ENCODE peak calls at places on chromosomes 12 and 14, in four cellular contexts. One of them, this sample, is unnamed. For H3K9me3, the result is how much of the 10 kb centered on the place peaks cover.

GRCh38 chr14:93970589-93970966 is 5.8 kb downstream of the ASB2 start:
- DNase-seq in cardiac muscle cell: no peak
- DNase-seq in lung: no peak
- DNase-seq in fibroblast of lung: no peak
- DNase-seq in this sample: no peak

GRCh38 chr14:22412936-22413411 is 176.1 kb downstream of the DAD1 start:
- DNase-seq in cardiac muscle cell: no peak
- DNase-seq in lung: no peak
- DNase-seq in fibroblast of lung: no peak
- DNase-seq in this sample: no peak

GRCh38 chr14:81509838-81510452 is 23.7 kb downstream of the SEL1L start:
- DNase-seq in cardiac muscle cell: no peak
- DNase-seq in lung: no peak
- DNase-seq in fibroblast of lung: no peak
- DNase-seq in this sample: no peak

GRCh38 chr12:19191089-19191488 is 61.6 kb downstream of the PLEKHA5 start:
- DNase-seq in cardiac muscle cell: no peak
- DNase-seq in lung: no peak
- DNase-seq in fibroblast of lung: no peak
- DNase-seq in this sample: no peak

GRCh38 chr12:110583137-110584059 is at the start of gene PPTC7:
- DNase-seq in fibroblast of lung: peak
- DNase-seq in cardiac muscle cell: peak
- DNase-seq in lung: peak
- DNase-seq in this sample: peak

GRCh38 chr12:122862872-122863701 is 27.8 kb downstream of the HIP1R start:
- DNase-seq in cardiac muscle cell: no peak
- DNase-seq in fibroblast of lung: no peak
- DNase-seq in lung: peak
- DNase-seq in this sample: peak

GRCh38 chr12:50914872-50915484 is 37.4 kb upstream of the HIGD1C start:
- DNase-seq in lung: no peak
- DNase-seq in fibroblast of lung: no peak
- DNase-seq in cardiac muscle cell: no peak
- DNase-seq in this sample: no peak

GRCh38 chr14:75279153-75279738 is 618 bp downstream of the FOS start:
- DNase-seq in fibroblast of lung: peak
- DNase-seq in lung: no peak
- DNase-seq in cardiac muscle cell: peak
- DNase-seq in this sample: no peak

GRCh38 chr14:23551266-23552028 is at the start of gene ZFHX2:
- DNase-seq in lung: peak
- DNase-seq in cardiac muscle cell: peak
- DNase-seq in fibroblast of lung: peak
- DNase-seq in this sample: peak

GRCh38 chr14:103746706-103747105 is 31.1 kb downstream of the ZFYVE21 start:
- DNase-seq in cardiac muscle cell: no peak
- DNase-seq in fibroblast of lung: no peak
- DNase-seq in lung: no peak
- DNase-seq in this sample: no peak

GRCh38 chr12:636632-637031 is 26.6 kb downstream of the NINJ2 start:
- DNase-seq in fibroblast of lung: no peak
- DNase-seq in lung: no peak
- DNase-seq in cardiac muscle cell: no peak
- DNase-seq in this sample: no peak

GRCh38 chr14:83463500-83464098 is 1929.9 kb upstream of the SEL1L start:
- DNase-seq in fibroblast of lung: peak
- DNase-seq in lung: peak
- DNase-seq in cardiac muscle cell: peak
- DNase-seq in this sample: no peak

GRCh38 chr12:115984607-115985006 is 292.9 kb downstream of the MED13L start:
- DNase-seq in lung: no peak
- DNase-seq in fibroblast of lung: no peak
- DNase-seq in cardiac muscle cell: no peak
- DNase-seq in this sample: no peak

GRCh38 chr14:95524706-95525512 is 8.5 kb upstream of the SYNE3 start:
- DNase-seq in lung: no peak
- DNase-seq in fibroblast of lung: no peak
- DNase-seq in cardiac muscle cell: no peak
- DNase-seq in this sample: no peak

GRCh38 chr12:112855375-112855774 is 51.4 kb upstream of the OAS1 start:
- DNase-seq in fibroblast of lung: no peak
- DNase-seq in lung: no peak
- DNase-seq in cardiac muscle cell: no peak
- DNase-seq in this sample: no peak

GRCh38 chr12:119843100-119843499 is 34.0 kb downstream of the CIT start:
- DNase-seq in lung: no peak
- DNase-seq in cardiac muscle cell: peak
- DNase-seq in fibroblast of lung: peak
- DNase-seq in this sample: no peak

GRCh38 chr12:110001596-110001995 is 2.4 kb downstream of the ANKRD13A start:
- DNase-seq in cardiac muscle cell: no peak
- DNase-seq in fibroblast of lung: no peak
- DNase-seq in lung: no peak
- DNase-seq in this sample: no peak

GRCh38 chr14:91138511-91139359 is 24.9 kb downstream of the DGLUCY start:
- DNase-seq in fibroblast of lung: peak
- DNase-seq in cardiac muscle cell: no peak
- DNase-seq in lung: no peak
- DNase-seq in this sample: no peak

GRCh38 chr12:72307229-72307628 is 35.1 kb downstream of the TRHDE start:
- DNase-seq in lung: no peak
- DNase-seq in fibroblast of lung: no peak
- DNase-seq in cardiac muscle cell: no peak
- DNase-seq in this sample: no peak

GRCh38 chr12:87365423-87365822 is 663.8 kb downstream of the C12orf50 start:
- DNase-seq in lung: no peak
- DNase-seq in fibroblast of lung: no peak
- DNase-seq in cardiac muscle cell: no peak
- DNase-seq in this sample: no peak

GRCh38 chr12:57751788-57752667 is at the start of gene CDK4:
- DNase-seq in cardiac muscle cell: peak
- DNase-seq in fibroblast of lung: peak
- DNase-seq in lung: peak
- DNase-seq in this sample: peak

GRCh38 chr14:71103662-71104484 is 196.6 kb downstream of the PCNX1 start:
- DNase-seq in cardiac muscle cell: peak
- DNase-seq in fibroblast of lung: peak
- DNase-seq in lung: no peak
- DNase-seq in this sample: no peak

GRCh38 chr14:85595981-85596380 is 66.0 kb downstream of the FLRT2 start:
- DNase-seq in cardiac muscle cell: no peak
- DNase-seq in fibroblast of lung: no peak
- DNase-seq in lung: no peak
- DNase-seq in this sample: no peak

GRCh38 chr12:54390668-54391551 is 6.4 kb upstream of the ZNF385A start:
- DNase-seq in cardiac muscle cell: peak
- DNase-seq in fibroblast of lung: no peak
- DNase-seq in lung: no peak
- DNase-seq in this sample: no peak

GRCh38 chr12:19450362-19450761 is 11.1 kb downstream of the AEBP2 start:
- DNase-seq in lung: no peak
- DNase-seq in fibroblast of lung: no peak
- DNase-seq in cardiac muscle cell: no peak
- DNase-seq in this sample: no peak

DNA sequence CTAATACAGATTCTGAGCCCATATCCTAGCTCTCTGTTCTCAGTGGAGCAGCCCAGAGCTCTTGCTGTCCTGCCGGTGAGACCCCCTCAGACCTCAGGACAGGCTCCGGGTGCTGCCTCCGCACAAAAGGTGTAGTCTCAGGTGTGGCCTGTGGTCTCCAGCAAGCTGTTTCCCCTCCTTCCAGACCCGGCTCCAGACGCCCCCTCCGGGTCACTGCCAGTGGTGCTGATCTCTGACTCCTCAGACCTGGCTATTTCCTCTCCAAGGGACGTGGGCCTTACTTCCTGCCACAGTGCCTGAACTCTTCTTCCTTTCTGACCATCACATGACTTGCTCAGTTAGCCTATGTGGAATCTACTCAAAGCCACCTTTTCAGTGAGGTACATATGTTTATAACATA is 337.5 kb downstream of the GLT1D1 start:
- DNase-seq in fibroblast of lung: no peak
- DNase-seq in cardiac muscle cell: peak
- DNase-seq in lung: no peak
- DNase-seq in this sample: no peak
- TF ChIP-seq CTCF in fibroblast of lung: no peak
- TF ChIP-seq CTCF in cardiac muscle cell: no peak
- TF ChIP-seq CTCF in lung: no peak
- TF ChIP-seq CTCF in this sample: no peak

GRCh38 chr14:105865904-105866840 is 339.8 kb downstream of the TMEM121 start:
- DNase-seq in cardiac muscle cell: no peak
- DNase-seq in lung: no peak
- DNase-seq in fibroblast of lung: no peak
- DNase-seq in this sample: peak
- H3K9me3 ChIP-seq in cardiac muscle cell: under half
- H3K9me3 ChIP-seq in lung: under half
- H3K9me3 ChIP-seq in fibroblast of lung: under half
- H3K9me3 ChIP-seq in this sample: under half

GRCh38 chr12:89783321-89784060 is 74.9 kb upstream of the ATP2B1 start:
- DNase-seq in lung: no peak
- DNase-seq in fibroblast of lung: peak
- DNase-seq in cardiac muscle cell: peak
- DNase-seq in this sample: no peak
- TF ChIP-seq CTCF in lung: no peak
- TF ChIP-seq CTCF in fibroblast of lung: peak
- TF ChIP-seq CTCF in cardiac muscle cell: no peak
- TF ChIP-seq CTCF in this sample: no peak

DNA sequence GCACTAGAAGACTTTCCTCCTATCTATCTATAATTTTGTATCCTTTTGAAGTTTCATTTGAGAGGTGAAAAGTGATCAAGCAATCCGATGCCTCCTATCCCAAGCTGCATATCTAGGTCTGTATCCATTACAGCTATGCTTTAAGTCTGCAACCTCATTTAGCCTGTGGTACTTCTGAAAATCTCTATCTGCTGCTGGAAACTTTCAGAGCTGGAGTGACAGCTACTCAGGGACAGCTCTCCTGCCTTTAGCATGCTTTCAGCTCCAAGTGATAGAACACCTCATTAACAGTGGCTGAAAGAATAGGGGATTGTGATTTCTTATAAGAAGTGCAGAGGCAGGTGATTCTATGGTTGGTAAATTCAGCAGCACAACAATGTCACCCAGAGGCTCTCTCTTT is 1153.5 kb downstream of the AACS start:
- DNase-seq in cardiac muscle cell: peak
- DNase-seq in fibroblast of lung: no peak
- DNase-seq in lung: no peak
- DNase-seq in this sample: no peak
- H3K9me3 ChIP-seq in cardiac muscle cell: under half
- H3K9me3 ChIP-seq in fibroblast of lung: under half
- H3K9me3 ChIP-seq in lung: under half
- H3K9me3 ChIP-seq in this sample: under half

GRCh38 chr12:67413577-67413976 is 144.4 kb downstream of the CAND1 start:
- DNase-seq in fibroblast of lung: no peak
- DNase-seq in lung: no peak
- DNase-seq in cardiac muscle cell: no peak
- DNase-seq in this sample: no peak

GRCh38 chr12:67410246-67410645 is 141.1 kb downstream of the CAND1 start:
- DNase-seq in lung: no peak
- DNase-seq in cardiac muscle cell: no peak
- DNase-seq in fibroblast of lung: peak
- DNase-seq in this sample: no peak

GRCh38 chr12:67410667-67411067 is 141.5 kb downstream of the CAND1 start:
- DNase-seq in fibroblast of lung: no peak
- DNase-seq in lung: no peak
- DNase-seq in cardiac muscle cell: no peak
- DNase-seq in this sample: no peak

GRCh38 chr12:67414011-67414715 is 145.0 kb downstream of the CAND1 start:
- DNase-seq in lung: no peak
- DNase-seq in fibroblast of lung: no peak
- DNase-seq in cardiac muscle cell: no peak
- DNase-seq in this sample: no peak

DNA sequence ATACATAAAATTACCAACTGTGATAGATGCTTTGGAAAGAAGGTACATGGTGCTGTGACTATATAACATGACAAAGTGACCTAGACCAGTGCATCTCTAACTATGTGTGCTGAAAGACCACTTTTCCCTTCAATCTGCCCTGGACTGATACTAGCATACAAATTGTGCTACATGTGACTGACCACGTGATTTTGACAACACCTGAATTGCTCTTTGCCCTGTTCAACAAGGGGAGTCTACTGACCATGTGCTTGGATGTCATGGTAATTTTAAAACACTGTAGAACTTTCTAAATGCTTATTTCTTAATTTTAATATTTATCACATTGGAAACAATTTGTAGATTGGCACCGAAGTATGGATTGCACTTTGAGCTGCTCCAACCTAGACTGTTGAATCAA is 142.4 kb downstream of the CAND1 start:
- DNase-seq in cardiac muscle cell: no peak
- DNase-seq in lung: no peak
- DNase-seq in fibroblast of lung: no peak
- DNase-seq in this sample: no peak
- TF ChIP-seq CTCF in cardiac muscle cell: no peak
- TF ChIP-seq CTCF in lung: no peak
- TF ChIP-seq CTCF in fibroblast of lung: no peak
- TF ChIP-seq CTCF in this sample: no peak

GRCh38 chr12:96226401-96226800 is 32.2 kb downstream of the ELK3 start:
- DNase-seq in cardiac muscle cell: no peak
- DNase-seq in lung: no peak
- DNase-seq in fibroblast of lung: no peak
- DNase-seq in this sample: peak

GRCh38 chr12:96225994-96226399 is 31.8 kb downstream of the ELK3 start:
- DNase-seq in fibroblast of lung: no peak
- DNase-seq in lung: no peak
- DNase-seq in cardiac muscle cell: no peak
- DNase-seq in this sample: peak

GRCh38 chr12:96224219-96224615 is 30.0 kb downstream of the ELK3 start:
- DNase-seq in fibroblast of lung: no peak
- DNase-seq in cardiac muscle cell: no peak
- DNase-seq in lung: no peak
- DNase-seq in this sample: no peak

GRCh38 chr12:96223411-96224218 is 29.4 kb downstream of the ELK3 start:
- DNase-seq in cardiac muscle cell: no peak
- DNase-seq in fibroblast of lung: no peak
- DNase-seq in lung: no peak
- DNase-seq in this sample: peak

GRCh38 chr12:96225003-96225855 is 31.1 kb downstream of the ELK3 start:
- DNase-seq in cardiac muscle cell: peak
- DNase-seq in fibroblast of lung: no peak
- DNase-seq in lung: no peak
- DNase-seq in this sample: peak
- H3K9me3 ChIP-seq in cardiac muscle cell: under half
- H3K9me3 ChIP-seq in fibroblast of lung: under half
- H3K9me3 ChIP-seq in lung: under half
- H3K9me3 ChIP-seq in this sample: under half

GRCh38 chr14:65940056-65940735 is 527.7 kb downstream of the FUT8 start:
- DNase-seq in lung: no peak
- DNase-seq in fibroblast of lung: no peak
- DNase-seq in cardiac muscle cell: peak
- DNase-seq in this sample: no peak
- TF ChIP-seq CTCF in lung: no peak
- TF ChIP-seq CTCF in fibroblast of lung: peak
- TF ChIP-seq CTCF in cardiac muscle cell: no peak
- TF ChIP-seq CTCF in this sample: peak

This sample was measured in RWPE2.